ENCODE peak calls at places on chromosomes 2 and 18, in seven cellular contexts. H is CD8-positive, alpha-beta T cell; N is activated CD8-positive, alpha-beta memory T cell treated with anti-CD3 and anti-CD28 coated beads, Interleukin-2, amount 10 ng/mL, durations not matched to agents 7 days and 5 days; Q is aorta; K is omental fat pad; W is CD4-positive, alpha-beta T cell; Y is lower lobe of right lung. Z is an unnamed sample.

GRCh38 chr2:121707920-121708361 is 28.7 kb downstream of the NIFK start:
- ATAC-seq in H (no peak), N (no peak), Q (no peak), K (no peak), W (no peak), Y (peak; percentile 87), Z (no peak)

GRCh38 chr18:31247574-31248199 is 70.3 kb upstream of the DSG1 start:
- ATAC-seq in H (no peak), N (no peak), Q (no peak), K (peak; percentile 81), W (no peak), Y (no peak), Z (no peak)

GRCh38 chr2:110804915-110805314 is 72.5 kb downstream of the ACOXL start:
- ATAC-seq in H (peak; percentile 88), N (peak; percentile 88), Q (no peak), K (no peak), W (peak; percentile 89), Y (no peak), Z (peak; percentile 100)

GRCh38 chr2:104976603-104977120 is 61.2 kb upstream of the MRPS9 start:
- ATAC-seq in H (peak; percentile 36), N (no peak), Q (no peak), K (no peak), W (no peak), Y (peak; percentile 21), Z (no peak)

GRCh38 chr2:176449852-176450251 is 180.6 kb downstream of the MTX2 start:
- ATAC-seq in H (no peak), N (no peak), Q (no peak), K (no peak), W (no peak), Y (no peak), Z (no peak)

GRCh38 chr2:168538534-168538933 is 82.5 kb downstream of the CERS6 start:
- ATAC-seq in H (no peak), N (no peak), Q (no peak), K (no peak), W (no peak), Y (no peak), Z (peak; percentile 21)

GRCh38 chr2:65553504-65554074 is 121.2 kb upstream of the SPRED2 start:
- ATAC-seq in H (no peak), N (no peak), Q (no peak), K (no peak), W (no peak), Y (no peak), Z (no peak)

GRCh38 chr2:46873632-46874068 is 42.0 kb downstream of the MCFD2 start:
- ATAC-seq in H (no peak), N (peak; percentile 56), Q (peak; percentile 78), K (peak; percentile 79), W (no peak), Y (peak; percentile 67), Z (peak; percentile 79)

GRCh38 chr2:46200100-46200690 is 97.0 kb upstream of the EPAS1 start:
- ATAC-seq in H (no peak), N (peak; percentile 41), Q (no peak), K (no peak), W (no peak), Y (no peak), Z (peak; percentile 28)

GRCh38 chr2:102245266-102246151 is 58.7 kb downstream of the IL1RL2 start:
- ATAC-seq in H (no peak), N (no peak), Q (no peak), K (no peak), W (no peak), Y (no peak), Z (no peak)

GRCh38 chr2:85926931-85927527 is 38.2 kb upstream of the ST3GAL5 start:
- ATAC-seq in H (no peak), N (no peak), Q (no peak), K (peak; percentile 37), W (no peak), Y (peak; percentile 21), Z (no peak)

GRCh38 chr18:32381761-32382160 is 88.9 kb downstream of the GAREM1 start:
- ATAC-seq in H (no peak), N (no peak), Q (no peak), K (no peak), W (no peak), Y (no peak), Z (no peak)

GRCh38 chr2:127707890-127708648 is 6.8 kb downstream of the SFT2D3 start:
- ATAC-seq in H (no peak), N (no peak), Q (no peak), K (no peak), W (no peak), Y (peak; percentile 46), Z (no peak)

GRCh38 chr2:145638675-145639074 is 1118.8 kb upstream of the ZEB2 start:
- ATAC-seq in H (no peak), N (no peak), Q (no peak), K (no peak), W (no peak), Y (no peak), Z (no peak)

GRCh38 chr18:77167276-77167675 is 34.7 kb upstream of the MBP start:
- ATAC-seq in H (no peak), N (no peak), Q (no peak), K (no peak), W (no peak), Y (no peak), Z (no peak)

GRCh38 chr2:105236060-105236424 is 5.5 kb upstream of the GPR45 start:
- ATAC-seq in H (no peak), N (no peak), Q (no peak), K (no peak), W (no peak), Y (no peak), Z (no peak)

GRCh38 chr18:12825230-12825629 is 58.8 kb downstream of the PTPN2 start:
- ATAC-seq in H (no peak), N (no peak), Q (no peak), K (no peak), W (no peak), Y (no peak), Z (no peak)

GRCh38 chr18:23422751-23423418 is 30.2 kb upstream of the RIOK3 start:
- ATAC-seq in H (peak; percentile 74), N (peak; percentile 49), Q (no peak), K (peak; percentile 54), W (no peak), Y (peak; percentile 93), Z (no peak)

GRCh38 chr18:77566604-77567003 is 317.0 kb downstream of the GALR1 start:
- ATAC-seq in H (no peak), N (no peak), Q (no peak), K (no peak), W (no peak), Y (no peak), Z (no peak)

GRCh38 chr2:189164732-189165131 is 14.8 kb downstream of the COL5A2 start:
- ATAC-seq in H (no peak), N (no peak), Q (peak; percentile 77), K (peak; percentile 60), W (no peak), Y (no peak), Z (no peak)

GRCh38 chr2:166518634-166519390 is 24.8 kb upstream of the SCN7A start:
- ATAC-seq in H (no peak), N (no peak), Q (no peak), K (no peak), W (no peak), Y (no peak), Z (no peak)

GRCh38 chr2:71665168-71666093 is 212.1 kb downstream of the DYSF start:
- ATAC-seq in H (no peak), N (no peak), Q (no peak), K (no peak), W (no peak), Y (no peak), Z (no peak)

GRCh38 chr2:36351291-36352023 is 4.1 kb upstream of the CRIM1 start:
- ATAC-seq in H (no peak), N (no peak), Q (no peak), K (no peak), W (no peak), Y (no peak), Z (no peak)